ENCODE peak calls at places on chromosome 15, in four cellular contexts. A, O, F and L are unnamed samples.
A peak's percentile ranks its signal among the peaks of the same experiment; 100 is the strongest.

GRCh38 chr15:90388462-90389182 is 580 bp downstream of the IQGAP1 start:
- DNase-seq in F (peak; percentile 76), A (peak; percentile 48), O (peak; percentile 50), L (peak; percentile 50)

GRCh38 chr15:69627548-69628158 is 175.0 kb downstream of the RPLP1 start:
- DNase-seq in F (no peak), O (no peak), A (no peak), L (no peak)

GRCh38 chr15:36177590-36178281 is 401.7 kb upstream of the CDIN1 start:
- DNase-seq in F (no peak), A (peak; percentile 12), O (no peak), L (no peak)

GRCh38 chr15:51380999-51381806 is 39.7 kb downstream of the GLDN start:
- DNase-seq in O (peak; percentile 72), A (peak; percentile 45), F (peak; percentile 38), L (peak; percentile 61)

GRCh38 chr15:100438570-100438969 is 90.2 kb downstream of the CERS3 start:
- DNase-seq in O (no peak), A (peak; percentile 8), F (peak; percentile 8), L (peak; percentile 58)

GRCh38 chr15:76626611-76627010 is 278.5 kb downstream of the SCAPER start:
- DNase-seq in O (no peak), A (no peak), F (no peak), L (no peak)

GRCh38 chr15:65954289-65954741 is 85.0 kb downstream of the RAB11A start:
- DNase-seq in F (peak; percentile 44), A (peak; percentile 83), O (peak; percentile 93), L (peak; percentile 84)

GRCh38 chr15:71091601-71092000 is 23.7 kb upstream of the THSD4 start:
- DNase-seq in O (no peak), A (no peak), F (no peak), L (no peak)

GRCh38 chr15:39248204-39248603 is 332.7 kb upstream of the THBS1 start:
- DNase-seq in O (no peak), A (peak; percentile 83), F (no peak), L (peak; percentile 84)

GRCh38 chr15:39227001-39227400 is 353.9 kb upstream of the THBS1 start:
- DNase-seq in F (no peak), A (no peak), O (no peak), L (no peak)

GRCh38 chr15:52417501-52417900 is 111.2 kb downstream of the MYO5A start:
- DNase-seq in A (peak; percentile 38), F (no peak), O (no peak), L (peak; percentile 75)

GRCh38 chr15:59941612-59942011 is 62.5 kb upstream of the FOXB1 start:
- DNase-seq in A (no peak), F (no peak), O (no peak), L (no peak)

GRCh38 chr15:101372149-101372577 is 77.1 kb upstream of the SNRPA1 start:
- DNase-seq in A (no peak), O (no peak), F (no peak), L (no peak)

GRCh38 chr15:41116872-41117242 is 777 bp upstream of the INO80 start:
- DNase-seq in O (no peak), F (no peak), A (no peak), L (no peak)

GRCh38 chr15:90594297-90594696 is 64.6 kb downstream of the CRTC3 start:
- DNase-seq in F (peak; percentile 93), A (peak; percentile 23), O (no peak), L (no peak)

GRCh38 chr15:55741592-55742497 is 1.1 kb downstream of the PRTG start:
- DNase-seq in A (no peak), F (no peak), O (peak; percentile 60), L (peak; percentile 5)

GRCh38 chr15:69576035-69576526 is 123.5 kb downstream of the RPLP1 start:
- DNase-seq in O (peak; percentile 51), A (no peak), F (peak; percentile 43), L (peak; percentile 19)

GRCh38 chr15:83853232-83853631 is 199.3 kb downstream of the ADAMTSL3 start:
- DNase-seq in A (no peak), O (no peak), F (no peak), L (no peak)

GRCh38 chr15:101381671-101382212 is 86.7 kb upstream of the SNRPA1 start:
- DNase-seq in O (no peak), A (no peak), F (no peak), L (peak; percentile 3)

GRCh38 chr15:29939404-29939803 is 117.1 kb upstream of the TJP1 start:
- DNase-seq in F (no peak), A (peak; percentile 36), O (no peak), L (peak; percentile 85)

GRCh38 chr15:52559583-52559982 is 9.2 kb downstream of the ARPP19 start:
- DNase-seq in F (no peak), A (peak; percentile 46), O (no peak), L (peak; percentile 47)

GRCh38 chr15:89400121-89400996 is 65.7 kb upstream of the POLG start:
- DNase-seq in F (no peak), O (peak; percentile 54), A (no peak), L (no peak)

GRCh38 chr15:98722645-98723044 is 74.3 kb downstream of the IGF1R start:
- DNase-seq in A (no peak), O (no peak), F (no peak), L (no peak)

GRCh38 chr15:98722209-98722608 is 73.9 kb downstream of the IGF1R start:
- DNase-seq in F (no peak), A (no peak), O (no peak), L (no peak)

GRCh38 chr15:98723195-98723594 is 74.9 kb downstream of the IGF1R start:
- DNase-seq in O (no peak), A (no peak), F (no peak), L (no peak)

GRCh38 chr15:98724495-98724894 is 76.2 kb downstream of the IGF1R start:
- DNase-seq in A (no peak), F (no peak), O (no peak), L (no peak)

GRCh38 chr15:98724017-98724416 is 75.7 kb downstream of the IGF1R start:
- DNase-seq in F (no peak), O (no peak), A (no peak), L (no peak)
- H4K20me1 ChIP-seq in F (no peaks in the 10 kb centered on the region), O (no peaks in the 10 kb centered on the region), A (peaks cover 66% of the 10 kb centered on the region), L (no peaks in the 10 kb centered on the region)

DNA sequence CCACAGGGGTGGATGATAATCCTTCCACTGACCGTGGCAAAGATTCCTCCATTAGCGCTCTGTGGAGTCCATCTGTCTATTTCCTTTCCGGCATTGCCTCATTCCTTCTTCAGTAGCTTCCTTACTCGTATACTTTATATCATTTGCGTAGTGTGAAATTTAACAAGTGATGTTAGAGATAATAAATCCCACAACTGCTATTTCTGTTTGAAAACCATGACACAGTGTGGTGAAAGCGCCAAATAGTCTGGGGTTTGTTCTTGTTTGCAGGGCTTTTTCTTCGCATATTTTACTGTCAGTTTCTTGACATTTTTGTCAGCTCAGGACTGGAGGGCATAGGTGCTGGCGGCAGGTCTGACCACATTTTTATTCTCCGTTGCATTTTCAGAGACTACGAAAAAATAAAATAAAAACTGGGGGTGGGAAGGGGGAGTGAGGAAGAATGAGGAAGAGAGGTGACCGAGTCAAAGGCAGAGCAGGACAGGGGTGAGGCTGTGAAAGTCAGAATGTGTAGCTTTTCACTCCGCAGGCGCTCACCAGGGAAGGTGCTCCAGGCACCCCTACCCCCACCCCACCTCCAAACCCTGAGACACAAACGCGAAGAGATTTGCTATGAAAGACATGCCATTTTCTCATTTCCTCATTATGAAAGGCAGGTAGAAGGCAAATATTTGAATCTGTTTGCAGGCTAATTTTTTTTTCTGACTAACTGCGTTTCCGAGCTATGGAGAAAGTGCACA is 965.0 kb downstream of the MCTP2 start:
- DNase-seq in F (no peak), O (no peak), A (peak; percentile 26), L (no peak)
- H3K9me3 ChIP-seq in F (no peaks in the 10 kb centered on the region), O (no peaks in the 10 kb centered on the region), A (no peaks in the 10 kb centered on the region), L (no peaks in the 10 kb centered on the region)

DNA sequence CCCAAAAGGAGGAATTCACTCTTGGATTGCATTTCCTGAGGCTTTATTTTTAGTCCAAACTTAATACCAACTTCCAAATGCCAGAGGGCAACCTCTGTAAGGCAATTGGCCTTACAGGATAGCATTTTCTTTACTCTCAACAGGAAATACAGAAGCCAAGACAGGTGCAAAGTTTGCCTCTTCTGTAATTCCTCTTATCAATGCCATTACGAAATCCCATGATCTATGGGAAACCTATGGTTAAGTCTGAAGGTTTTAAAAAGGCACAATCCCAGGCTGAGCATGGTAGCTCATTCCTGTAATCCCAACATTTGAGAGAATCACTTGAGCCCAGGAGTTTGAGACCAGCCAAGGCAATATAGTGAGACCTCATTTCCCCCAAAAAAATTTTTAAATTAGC is 14.9 kb downstream of the PKM start:
- DNase-seq in F (no peak), A (no peak), O (no peak), L (no peak)
- H4K20me1 ChIP-seq in F (peaks cover 48% of the 10 kb centered on the region), A (peaks cover 87% of the 10 kb centered on the region), O (no peaks in the 10 kb centered on the region), L (peaks cover 52% of the 10 kb centered on the region)

DNA sequence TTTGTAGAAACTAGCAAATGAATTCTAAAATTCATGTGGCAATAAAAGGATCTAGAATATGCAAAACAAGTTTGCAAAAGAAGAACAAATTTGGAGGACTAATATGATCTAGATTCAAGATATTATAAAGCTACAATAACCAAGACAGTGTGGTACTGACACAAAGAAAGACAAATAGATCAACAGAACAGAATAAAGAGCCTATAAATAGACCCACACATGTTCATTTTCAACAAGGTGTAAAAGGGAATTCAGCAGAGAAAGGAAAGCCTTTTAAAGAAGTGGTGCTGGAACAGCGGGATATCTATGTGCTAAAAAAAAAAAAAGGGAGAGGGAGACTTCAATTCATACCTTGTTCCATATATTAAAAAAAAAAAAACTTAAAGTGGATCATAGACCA is 148.9 kb downstream of the WDR76 start:
- DNase-seq in A (no peak), O (no peak), F (no peak), L (no peak)
- H3K9me3 ChIP-seq in A (no peaks in the 10 kb centered on the region), O (no peaks in the 10 kb centered on the region), F (no peaks in the 10 kb centered on the region), L (no peaks in the 10 kb centered on the region)

DNA sequence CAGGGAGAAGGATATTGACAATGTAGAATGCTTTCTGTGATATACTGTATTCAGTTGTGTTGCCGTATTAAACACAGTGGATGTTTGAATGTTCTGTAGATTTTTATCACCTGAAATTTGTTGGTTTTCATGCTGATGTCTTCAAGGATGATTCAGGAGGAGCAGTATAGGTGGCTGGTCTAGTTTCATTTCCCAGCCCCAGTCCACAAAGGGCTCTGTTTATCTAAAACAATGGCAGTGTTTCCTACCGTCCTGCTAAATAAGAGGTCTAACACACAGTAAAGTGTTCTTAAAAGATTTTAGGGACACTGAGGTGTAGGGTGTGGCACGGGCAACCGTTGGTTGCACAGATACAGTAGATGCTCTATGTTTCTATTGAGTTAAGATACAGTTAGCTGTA is 26.0 kb downstream of the NEO1 start:
- DNase-seq in A (no peak), O (no peak), F (no peak), L (no peak)
- H4K20me1 ChIP-seq in A (peaks cover 23% of the 10 kb centered on the region), O (no peaks in the 10 kb centered on the region), F (no peaks in the 10 kb centered on the region), L (no peaks in the 10 kb centered on the region)

GRCh38 chr15:85062560-85062959 is 80.9 kb downstream of the PDE8A start:
- DNase-seq in A (no peak), F (no peak), O (no peak), L (no peak)

GRCh38 chr15:85064710-85065109 is 83.1 kb downstream of the PDE8A start:
- DNase-seq in O (no peak), A (no peak), F (no peak), L (no peak)

GRCh38 chr15:85063088-85063487 is 81.4 kb downstream of the PDE8A start:
- DNase-seq in O (no peak), A (no peak), F (no peak), L (no peak)

GRCh38 chr15:85063522-85063921 is 81.9 kb downstream of the PDE8A start:
- DNase-seq in O (no peak), A (no peak), F (no peak), L (no peak)

DNA sequence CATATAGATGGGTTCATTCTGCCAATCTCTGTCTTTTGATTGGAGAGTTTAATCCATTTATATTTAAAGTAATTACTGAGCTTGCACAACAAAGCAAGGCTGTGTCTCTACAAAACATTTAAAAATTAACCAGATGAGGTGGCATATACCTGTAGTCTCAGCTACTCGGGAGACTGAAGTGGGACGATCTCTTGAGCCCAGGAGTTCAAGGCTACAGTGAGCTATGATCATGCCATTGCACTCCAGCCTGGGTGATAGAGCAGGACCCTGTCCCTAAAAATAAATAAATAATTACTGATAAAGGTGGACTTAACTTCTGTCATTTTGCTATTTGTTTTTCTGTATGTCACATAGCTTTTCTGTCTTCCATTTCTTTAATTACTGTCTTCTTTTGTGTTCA is 78.1 kb downstream of the PDE8A start:
- DNase-seq in O (no peak), A (no peak), F (no peak), L (no peak)
- H3K9me3 ChIP-seq in O (no peaks in the 10 kb centered on the region), A (no peaks in the 10 kb centered on the region), F (peaks cover 19% of the 10 kb centered on the region), L (no peaks in the 10 kb centered on the region)